ENCODE peak calls at places on chromosome 6, in four cellular contexts. R, V, S and I are unnamed samples.

GRCh38 chr6:147503587-147503986 is 4.9 kb upstream of the SAMD5 start:
- DNase-seq in R (no peak), V (no peak), S (no peak), I (no peak)

GRCh38 chr6:127475823-127476176 is 16.6 kb upstream of the KIAA0408 start:
- DNase-seq in R (no peak), V (no peak), S (no peak), I (no peak)

GRCh38 chr6:123909989-123910388 is 106.3 kb downstream of the NKAIN2 start:
- DNase-seq in R (no peak), V (no peak), S (no peak), I (no peak)

GRCh38 chr6:116741571-116741970 is 23.9 kb downstream of the FAM162B start:
- DNase-seq in R (no peak), V (no peak), S (no peak), I (no peak)

GRCh38 chr6:28282923-28283322 is 1.6 kb downstream of the PGBD1 start:
- DNase-seq in R (no peak), V (no peak), S (no peak), I (no peak)

GRCh38 chr6:30752164-30752927 is 8.0 kb upstream of the IER3 start:
- DNase-seq in R (no peak), V (no peak), S (no peak), I (no peak)

GRCh38 chr6:120198033-120198432 is 848.5 kb upstream of the MAN1A1 start:
- DNase-seq in R (no peak), V (no peak), S (peak; percentile 59), I (no peak)

GRCh38 chr6:166282394-166283032 is 25.7 kb downstream of the PRR18 start:
- DNase-seq in R (no peak), V (no peak), S (no peak), I (no peak)

GRCh38 chr6:82385961-82386360 is 22.3 kb downstream of the TPBG start:
- DNase-seq in R (no peak), V (no peak), S (no peak), I (no peak)

GRCh38 chr6:12576389-12576788 is 140.2 kb upstream of the PHACTR1 start:
- DNase-seq in R (no peak), V (no peak), S (no peak), I (no peak)

GRCh38 chr6:32854376-32855178 is 585 bp downstream of the PSMB9 start:
- DNase-seq in R (no peak), V (no peak), S (no peak), I (no peak)

GRCh38 chr6:168962886-168963285 is 290.8 kb downstream of the THBS2 start:
- DNase-seq in R (no peak), V (no peak), S (no peak), I (no peak)

GRCh38 chr6:167739721-167740475 is 86.8 kb upstream of the AFDN start:
- DNase-seq in R (no peak), V (no peak), S (no peak), I (no peak)

GRCh38 chr6:41713161-41713649 is 22.2 kb downstream of the TFEB start:
- DNase-seq in R (no peak), V (no peak), S (no peak), I (no peak)

GRCh38 chr6:56992053-56992452 is 37.1 kb downstream of the BEND6 start:
- DNase-seq in R (no peak), V (no peak), S (no peak), I (no peak)

GRCh38 chr6:20126789-20127653 is 85.2 kb downstream of the MBOAT1 start:
- DNase-seq in R (peak; percentile 11), V (peak; percentile 86), S (peak; percentile 66), I (peak; percentile 87)

GRCh38 chr6:144678844-144679243 is 393.7 kb downstream of the UTRN start:
- DNase-seq in R (no peak), V (no peak), S (no peak), I (no peak)

GRCh38 chr6:34324738-34325444 is 67.6 kb downstream of the NUDT3 start:
- DNase-seq in R (no peak), V (no peak), S (no peak), I (peak; percentile 87)

GRCh38 chr6:11320914-11321549 is 88.6 kb upstream of the NEDD9 start:
- DNase-seq in R (no peak), V (no peak), S (no peak), I (no peak)

GRCh38 chr6:89640804-89641203 is 2.3 kb upstream of the LYRM2 start:
- DNase-seq in R (no peak), V (no peak), S (no peak), I (no peak)

GRCh38 chr6:160348209-160348551 is at the start of gene SLC22A3:
- DNase-seq in R (no peak), V (no peak), S (no peak), I (no peak)

GRCh38 chr6:43833223-43833995 is 63.4 kb downstream of the VEGFA start:
- DNase-seq in R (no peak), V (no peak), S (peak; percentile 60), I (no peak)

GRCh38 chr6:113457156-113457555 is 400.0 kb upstream of the MARCKS start:
- DNase-seq in R (no peak), V (no peak), S (no peak), I (no peak)

GRCh38 chr6:148074735-148075134 is 267.9 kb upstream of the SASH1 start:
- DNase-seq in R (no peak), V (no peak), S (no peak), I (no peak)

GRCh38 chr6:134746125-134746524 is 203.8 kb downstream of the ALDH8A1 start:
- DNase-seq in R (no peak), V (no peak), S (no peak), I (no peak)

GRCh38 chr6:152123076-152123475 is 315.6 kb downstream of the ESR1 start:
- DNase-seq in R (no peak), V (no peak), S (no peak), I (no peak)

GRCh38 chr6:117237561-117237960 is 27.8 kb upstream of the VGLL2 start:
- DNase-seq in R (no peak), V (no peak), S (no peak), I (no peak)

GRCh38 chr6:30135147-30135546 is 793 bp upstream of the TRIM40 start:
- DNase-seq in R (no peak), V (no peak), S (no peak), I (no peak)

GRCh38 chr6:112717401-112717800 is 370.3 kb downstream of the RFPL4B start:
- DNase-seq in R (no peak), V (no peak), S (no peak), I (no peak)

GRCh38 chr6:40542175-40542764 is 44.9 kb downstream of the LRFN2 start:
- DNase-seq in R (no peak), V (peak; percentile 34), S (no peak), I (no peak)

GRCh38 chr6:161139766-161140553 is 133.9 kb downstream of the AGPAT4 start:
- DNase-seq in R (no peak), V (no peak), S (no peak), I (peak; percentile 60)

GRCh38 chr6:21595951-21596378 is 2.4 kb downstream of the SOX4 start:
- DNase-seq in R (no peak), V (no peak), S (no peak), I (no peak)

GRCh38 chr6:19845271-19846046 is 8.3 kb downstream of the ID4 start:
- DNase-seq in R (no peak), V (no peak), S (no peak), I (no peak)

GRCh38 chr6:169542491-169542890 is 159.3 kb downstream of the WDR27 start:
- DNase-seq in R (no peak), V (no peak), S (no peak), I (no peak)

GRCh38 chr6:41726876-41727275 is 8.5 kb downstream of the TFEB start:
- DNase-seq in R (no peak), V (no peak), S (no peak), I (no peak)

GRCh38 chr6:44043479-44044153 is 83.6 kb downstream of the MRPL14 start:
- DNase-seq in R (no peak), V (peak; percentile 54), S (no peak), I (peak; percentile 85)

GRCh38 chr6:5084192-5084786 is 852 bp upstream of the PPP1R3G start:
- DNase-seq in R (no peak), V (peak; percentile 25), S (no peak), I (peak; percentile 21)

GRCh38 chr6:5085638-5086293 is 625 bp downstream of the PPP1R3G start:
- DNase-seq in R (no peak), V (peak; percentile 63), S (no peak), I (no peak)

GRCh38 chr6:5083813-5084191 is 1.3 kb upstream of the PPP1R3G start:
- DNase-seq in R (no peak), V (no peak), S (no peak), I (no peak)

GRCh38 chr6:5086294-5086890 is 1.3 kb downstream of the PPP1R3G start:
- DNase-seq in R (no peak), V (peak; percentile 55), S (no peak), I (no peak)

GRCh38 chr6:5084787-5085637 is at the start of gene PPP1R3G:
- DNase-seq in R (no peak), V (peak; percentile 44), S (no peak), I (no peak)
- TF ChIP-seq USF2 in R (no peak), V (no peak), S (no peak), I (no peak)

GRCh38 chr6:3162565-3163247 is 5.4 kb upstream of the TUBB2A start:
- DNase-seq in R (no peak), V (peak; percentile 76), S (peak; percentile 80), I (peak; percentile 92)

GRCh38 chr6:3159805-3160781 is 2.7 kb upstream of the TUBB2A start:
- DNase-seq in R (no peak), V (no peak), S (peak; percentile 41), I (peak; percentile 62)

GRCh38 chr6:3163248-3163594 is 5.9 kb upstream of the TUBB2A start:
- DNase-seq in R (no peak), V (no peak), S (no peak), I (no peak)

GRCh38 chr6:3164388-3164787 is 7.0 kb upstream of the TUBB2A start:
- DNase-seq in R (no peak), V (no peak), S (no peak), I (no peak)

GRCh38 chr6:3162067-3162497 is 4.7 kb upstream of the TUBB2A start:
- DNase-seq in R (no peak), V (no peak), S (no peak), I (peak; percentile 71)
- TF ChIP-seq NR2C2 in R (no peak), V (no peak), S (no peak), I (no peak)

DNA sequence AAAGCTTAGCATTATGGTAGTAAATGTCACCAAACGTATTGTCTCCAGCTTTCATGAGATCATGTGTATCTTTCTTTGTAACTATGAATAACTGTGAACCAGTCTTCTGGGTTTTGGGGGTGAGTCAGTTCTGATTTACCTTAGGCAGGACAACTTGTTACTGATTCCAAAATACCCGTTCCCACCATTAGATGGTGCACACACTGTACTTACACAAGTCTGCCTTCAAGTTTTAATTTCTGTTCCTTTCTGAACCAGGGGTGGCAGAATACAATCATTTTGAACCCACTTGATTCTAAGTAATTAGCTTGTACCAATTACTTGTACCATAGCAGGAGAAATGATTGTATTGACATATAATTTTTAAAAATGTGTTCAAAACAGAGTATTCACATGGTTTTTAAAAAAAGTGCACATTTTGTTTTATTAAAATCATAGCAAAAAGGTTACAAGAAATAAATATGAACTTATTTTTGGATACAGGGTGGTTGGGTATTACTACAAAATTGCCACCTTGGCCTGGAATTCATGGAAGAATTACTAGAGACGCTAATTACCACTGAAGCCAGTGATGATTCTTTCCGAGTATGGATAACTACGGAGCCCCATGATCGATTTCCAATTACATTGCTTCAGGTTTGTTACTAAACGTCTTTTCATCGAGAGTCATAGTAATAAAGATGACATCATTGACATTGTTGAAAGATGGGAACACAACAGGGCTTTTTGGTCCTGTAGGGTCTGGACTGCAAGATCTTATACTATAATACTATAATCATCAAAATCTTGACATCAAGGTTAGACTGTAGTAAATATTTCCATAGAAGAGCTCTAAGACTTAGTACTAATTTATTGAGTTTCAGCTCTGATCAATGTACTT is 75.2 kb upstream of the GLP1R start:
- DNase-seq in R (peak; percentile 9), V (no peak), S (peak; percentile 72), I (peak; percentile 78)
- TF ChIP-seq USF2 in R (no peak), V (no peak), S (no peak), I (no peak)

GRCh38 chr6:46454691-46455090 is 36.6 kb downstream of the RCAN2 start:
- DNase-seq in R (no peak), V (no peak), S (no peak), I (no peak)
- TF ChIP-seq NR2C2 in R (no peak), V (no peak), S (no peak), I (no peak)